ENCODE peak calls at places on chromosomes 13 and 19, in nine cellular contexts. One of them, this sample, is unnamed.
A peak's percentile ranks its signal among the peaks of the same experiment; 100 is the strongest.

GRCh38 chr19:46841458-46842083 is 9.1 kb downstream of the AP2S1 start:
- DNase-seq in A549: no peak
- DNase-seq in lower lobe of right lung: no peak
- DNase-seq in cardiac fibroblast: peak; percentile 49
- DNase-seq in RWPE1: no peak
- DNase-seq in thoracic aorta: peak; percentile 47
- DNase-seq in cardiac muscle cell: peak; percentile 67
- DNase-seq in HFFc6: peak; percentile 84
- DNase-seq in kidney: peak; percentile 93
- DNase-seq in this sample: no peak

GRCh38 chr19:40441719-40442253 is 2.3 kb downstream of the SERTAD3 start:
- DNase-seq in A549: no peak
- DNase-seq in lower lobe of right lung: no peak
- DNase-seq in cardiac fibroblast: no peak
- DNase-seq in RWPE1: no peak
- DNase-seq in thoracic aorta: no peak
- DNase-seq in cardiac muscle cell: no peak
- DNase-seq in HFFc6: no peak
- DNase-seq in kidney: no peak
- DNase-seq in this sample: no peak

GRCh38 chr19:12647490-12648071 is 19.0 kb downstream of the MAN2B1 start:
- DNase-seq in A549: no peak
- DNase-seq in lower lobe of right lung: peak; percentile 79
- DNase-seq in cardiac fibroblast: peak; percentile 42
- DNase-seq in RWPE1: peak; percentile 74
- DNase-seq in thoracic aorta: no peak
- DNase-seq in cardiac muscle cell: peak; percentile 40
- DNase-seq in HFFc6: no peak
- DNase-seq in kidney: peak; percentile 93
- DNase-seq in this sample: peak; percentile 73

GRCh38 chr13:40379186-40379585 is 287.3 kb downstream of the FOXO1 start:
- DNase-seq in A549: no peak
- DNase-seq in lower lobe of right lung: no peak
- DNase-seq in cardiac fibroblast: no peak
- DNase-seq in RWPE1: no peak
- DNase-seq in thoracic aorta: no peak
- DNase-seq in cardiac muscle cell: no peak
- DNase-seq in HFFc6: no peak
- DNase-seq in kidney: no peak
- DNase-seq in this sample: no peak

GRCh38 chr13:95253033-95253432 is 48.2 kb downstream of the ABCC4 start:
- DNase-seq in A549: no peak
- DNase-seq in lower lobe of right lung: no peak
- DNase-seq in cardiac fibroblast: no peak
- DNase-seq in RWPE1: no peak
- DNase-seq in thoracic aorta: no peak
- DNase-seq in cardiac muscle cell: no peak
- DNase-seq in HFFc6: no peak
- DNase-seq in kidney: no peak
- DNase-seq in this sample: no peak

GRCh38 chr13:99688776-99689175 is 187.5 kb downstream of the TM9SF2 start:
- DNase-seq in A549: no peak
- DNase-seq in lower lobe of right lung: no peak
- DNase-seq in cardiac fibroblast: no peak
- DNase-seq in RWPE1: no peak
- DNase-seq in thoracic aorta: no peak
- DNase-seq in cardiac muscle cell: no peak
- DNase-seq in HFFc6: no peak
- DNase-seq in kidney: no peak
- DNase-seq in this sample: no peak

GRCh38 chr13:80802946-80803345 is 462.0 kb upstream of the SPRY2 start:
- DNase-seq in A549: no peak
- DNase-seq in lower lobe of right lung: no peak
- DNase-seq in cardiac fibroblast: no peak
- DNase-seq in RWPE1: no peak
- DNase-seq in thoracic aorta: no peak
- DNase-seq in cardiac muscle cell: no peak
- DNase-seq in HFFc6: no peak
- DNase-seq in kidney: no peak
- DNase-seq in this sample: no peak

GRCh38 chr13:59666504-59666903 is 497.2 kb downstream of the DIAPH3 start:
- DNase-seq in A549: no peak
- DNase-seq in lower lobe of right lung: no peak
- DNase-seq in cardiac fibroblast: peak; percentile 70
- DNase-seq in RWPE1: no peak
- DNase-seq in thoracic aorta: no peak
- DNase-seq in cardiac muscle cell: peak; percentile 58
- DNase-seq in HFFc6: no peak
- DNase-seq in kidney: no peak
- DNase-seq in this sample: no peak

GRCh38 chr19:51777570-51778460 is 16.8 kb downstream of the FPR2 start:
- DNase-seq in A549: peak; percentile 20
- DNase-seq in lower lobe of right lung: peak; percentile 78
- DNase-seq in cardiac fibroblast: peak; percentile 97
- DNase-seq in RWPE1: peak; percentile 50
- DNase-seq in thoracic aorta: no peak
- DNase-seq in cardiac muscle cell: peak; percentile 98
- DNase-seq in HFFc6: peak; percentile 67
- DNase-seq in kidney: peak; percentile 73
- DNase-seq in this sample: peak; percentile 84

GRCh38 chr13:97448503-97449251 is 14.7 kb downstream of the RAP2A start:
- DNase-seq in A549: no peak
- DNase-seq in lower lobe of right lung: no peak
- DNase-seq in cardiac fibroblast: no peak
- DNase-seq in RWPE1: no peak
- DNase-seq in thoracic aorta: no peak
- DNase-seq in cardiac muscle cell: no peak
- DNase-seq in HFFc6: no peak
- DNase-seq in kidney: no peak
- DNase-seq in this sample: no peak

GRCh38 chr13:66887088-66887487 is 343.0 kb downstream of the PCDH9 start:
- DNase-seq in A549: no peak
- DNase-seq in lower lobe of right lung: no peak
- DNase-seq in cardiac fibroblast: peak; percentile 73
- DNase-seq in RWPE1: no peak
- DNase-seq in thoracic aorta: no peak
- DNase-seq in cardiac muscle cell: peak; percentile 65
- DNase-seq in HFFc6: no peak
- DNase-seq in kidney: no peak
- DNase-seq in this sample: no peak
- TF ChIP-seq CTCF in A549: no peak
- TF ChIP-seq CTCF in lower lobe of right lung: no peak
- TF ChIP-seq CTCF in cardiac fibroblast: no peak
- TF ChIP-seq CTCF in RWPE1: no peak
- TF ChIP-seq CTCF in thoracic aorta: no peak
- TF ChIP-seq CTCF in cardiac muscle cell: no peak
- TF ChIP-seq CTCF in HFFc6: no peak
- TF ChIP-seq CTCF in kidney: no peak
- TF ChIP-seq CTCF in this sample: no peak

GRCh38 chr19:37313335-37313627 is 57.6 kb upstream of the ZNF527 start:
- DNase-seq in A549: no peak
- DNase-seq in lower lobe of right lung: no peak
- DNase-seq in cardiac fibroblast: no peak
- DNase-seq in RWPE1: no peak
- DNase-seq in thoracic aorta: no peak
- DNase-seq in cardiac muscle cell: no peak
- DNase-seq in HFFc6: no peak
- DNase-seq in kidney: no peak
- DNase-seq in this sample: no peak

DNA sequence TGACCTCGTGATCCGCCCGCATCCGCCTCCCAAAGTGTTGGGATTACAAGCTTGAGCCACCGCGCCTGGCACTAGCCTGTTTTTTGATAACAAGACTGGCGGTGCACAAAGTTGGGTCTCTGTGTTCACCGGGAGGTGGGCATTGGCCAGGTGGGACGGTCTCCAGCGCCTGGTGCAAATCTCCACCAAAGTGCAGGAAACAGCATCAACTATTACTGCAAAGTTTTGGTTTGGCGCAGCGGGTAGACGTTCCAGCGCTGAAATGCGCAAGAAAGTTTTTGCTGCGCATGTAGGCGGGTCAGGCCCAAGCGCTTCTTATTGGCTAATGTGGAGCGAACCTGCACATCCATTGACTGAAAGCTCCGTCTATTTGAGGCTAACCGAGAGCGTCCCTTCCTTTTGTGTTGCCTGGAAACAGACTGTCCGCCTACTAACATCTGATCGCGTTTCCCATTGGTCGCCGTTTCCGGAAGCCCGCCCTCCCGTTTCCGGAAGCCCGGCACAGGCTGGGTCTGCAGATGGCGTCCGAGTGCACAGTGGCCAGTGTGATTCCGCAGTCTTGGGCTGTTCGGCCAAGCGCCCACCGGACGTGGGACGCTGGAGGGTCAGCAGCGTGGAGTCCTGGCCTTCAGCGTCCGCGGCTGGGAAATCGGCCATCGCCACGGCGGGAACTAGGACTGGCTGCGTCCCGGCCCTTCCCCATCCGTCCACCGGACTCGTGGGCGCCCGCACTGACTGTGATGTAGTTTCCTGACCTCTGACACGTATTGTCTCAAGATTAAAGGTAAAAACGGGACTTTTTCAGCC is 53.3 kb upstream of the ZNF527 start:
- DNase-seq in A549: peak; percentile 99
- DNase-seq in lower lobe of right lung: peak; percentile 94
- DNase-seq in cardiac fibroblast: peak; percentile 99
- DNase-seq in RWPE1: peak; percentile 92
- DNase-seq in thoracic aorta: peak; percentile 92
- DNase-seq in cardiac muscle cell: peak; percentile 99
- DNase-seq in HFFc6: peak; percentile 99
- DNase-seq in kidney: peak; percentile 98
- DNase-seq in this sample: peak; percentile 95
- TF ChIP-seq CTCF in A549: peak; percentile 41
- TF ChIP-seq CTCF in lower lobe of right lung: peak; percentile 37
- TF ChIP-seq CTCF in cardiac fibroblast: peak; percentile 33
- TF ChIP-seq CTCF in RWPE1: peak; percentile 43
- TF ChIP-seq CTCF in thoracic aorta: peak; percentile 41
- TF ChIP-seq CTCF in cardiac muscle cell: peak; percentile 36
- TF ChIP-seq CTCF in HFFc6: peak; percentile 64
- TF ChIP-seq CTCF in kidney: peak; percentile 30
- TF ChIP-seq CTCF in this sample: peak; percentile 4

DNA sequence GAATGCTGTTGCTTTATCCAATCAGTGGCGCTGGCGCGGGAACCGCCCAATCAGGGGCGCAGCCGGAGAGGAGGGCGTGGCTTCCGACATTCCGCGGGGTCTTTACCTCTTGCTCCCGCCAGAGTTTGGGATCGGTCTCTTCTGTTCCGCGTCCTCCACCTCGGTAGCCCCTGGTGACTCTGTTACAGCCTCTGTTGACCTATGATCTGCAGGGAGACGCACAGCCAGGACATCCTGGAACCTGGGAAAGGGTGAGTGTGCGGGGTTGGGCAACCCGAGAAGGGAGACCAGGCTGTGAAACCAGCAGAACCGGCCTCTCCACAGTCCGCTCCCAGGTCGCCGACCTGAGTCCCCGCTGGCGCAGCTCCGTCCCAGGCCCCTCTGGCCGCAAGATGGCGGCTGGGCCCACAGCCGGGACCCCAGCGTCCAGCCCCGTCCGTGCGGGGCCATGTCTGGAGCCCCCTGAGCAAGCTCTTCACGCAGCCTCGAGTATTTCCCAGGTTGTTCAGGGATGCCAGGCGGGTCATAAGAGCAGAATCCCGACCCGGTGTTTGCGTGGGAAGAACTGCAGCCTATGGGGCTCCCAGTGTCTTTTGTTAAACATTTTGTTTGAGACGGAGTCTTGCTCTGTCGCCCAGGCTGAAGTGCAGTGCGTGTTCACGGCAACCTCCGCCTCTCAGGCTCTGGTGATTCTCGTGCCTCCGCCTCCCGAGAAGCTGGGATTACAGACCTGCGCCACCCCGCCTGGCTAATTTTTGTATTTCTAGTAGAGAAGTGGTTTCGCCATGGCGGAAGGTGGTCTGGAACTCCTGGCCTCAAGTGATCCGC is 4.4 kb upstream of the ZNF681 start:
- DNase-seq in A549: no peak
- DNase-seq in lower lobe of right lung: peak; percentile 91
- DNase-seq in cardiac fibroblast: peak; percentile 31
- DNase-seq in RWPE1: peak; percentile 73
- DNase-seq in thoracic aorta: no peak
- DNase-seq in cardiac muscle cell: peak; percentile 72
- DNase-seq in HFFc6: no peak
- DNase-seq in kidney: peak; percentile 94
- DNase-seq in this sample: peak; percentile 55
- TF ChIP-seq CTCF in A549: no peak
- TF ChIP-seq CTCF in lower lobe of right lung: no peak
- TF ChIP-seq CTCF in cardiac fibroblast: no peak
- TF ChIP-seq CTCF in RWPE1: no peak
- TF ChIP-seq CTCF in thoracic aorta: no peak
- TF ChIP-seq CTCF in cardiac muscle cell: no peak
- TF ChIP-seq CTCF in HFFc6: no peak
- TF ChIP-seq CTCF in kidney: no peak
- TF ChIP-seq CTCF in this sample: no peak

GRCh38 chr19:4624733-4625362 is 14.5 kb upstream of the TNFAIP8L1 start:
- DNase-seq in A549: peak; percentile 36
- DNase-seq in lower lobe of right lung: no peak
- DNase-seq in cardiac fibroblast: peak; percentile 40
- DNase-seq in RWPE1: no peak
- DNase-seq in thoracic aorta: no peak
- DNase-seq in cardiac muscle cell: peak; percentile 41
- DNase-seq in HFFc6: no peak
- DNase-seq in kidney: no peak
- DNase-seq in this sample: no peak
- TF ChIP-seq CTCF in A549: peak; percentile 33
- TF ChIP-seq CTCF in lower lobe of right lung: no peak
- TF ChIP-seq CTCF in cardiac fibroblast: peak; percentile 40
- TF ChIP-seq CTCF in RWPE1: peak; percentile 25
- TF ChIP-seq CTCF in thoracic aorta: no peak
- TF ChIP-seq CTCF in cardiac muscle cell: peak; percentile 43
- TF ChIP-seq CTCF in HFFc6: peak; percentile 60
- TF ChIP-seq CTCF in kidney: no peak
- TF ChIP-seq CTCF in this sample: no peak

This sample was measured in CD14-positive monocyte.